ENCODE peak calls at places on chromosomes 7 and 10, in four cellular contexts. Z is fibroblast of mammary gland, U is sigmoid colon, V is heart right ventricle. T is an unnamed sample.

GRCh38 chr7:80017101-80017500 is 117.5 kb upstream of the GNAI1 start:
- DNase-seq in Z (no peak), U (no peak), V (no peak), T (peak)

GRCh38 chr7:28329616-28330373 is 82.5 kb upstream of the CREB5 start:
- DNase-seq in Z (peak), U (no peak), V (no peak), T (no peak)

GRCh38 chr10:36171546-36171945 is 529.5 kb upstream of the FZD8 start:
- DNase-seq in Z (no peak), U (no peak), V (no peak), T (peak)

GRCh38 chr10:52979295-52980025 is 206.9 kb upstream of the MBL2 start:
- DNase-seq in Z (no peak), U (no peak), V (no peak), T (no peak)

GRCh38 chr7:14196555-14196954 is 207.1 kb upstream of the ETV1 start:
- DNase-seq in Z (peak), U (no peak), V (no peak), T (peak)

GRCh38 chr10:130218936-130219335 is 82.7 kb downstream of the GLRX3 start:
- DNase-seq in Z (no peak), U (peak), V (no peak), T (no peak)

GRCh38 chr7:47661051-47661714 is 79.3 kb upstream of the TNS3 start:
- DNase-seq in Z (no peak), U (no peak), V (no peak), T (no peak)

GRCh38 chr7:83427929-83428328 is 221.0 kb downstream of the SEMA3E start:
- DNase-seq in Z (no peak), U (no peak), V (no peak), T (no peak)

GRCh38 chr7:22667562-22668239 is 59.3 kb upstream of the IL6 start:
- DNase-seq in Z (peak), U (no peak), V (no peak), T (peak)

GRCh38 chr10:125419831-125420230 is 259.5 kb upstream of the CTBP2 start:
- DNase-seq in Z (no peak), U (no peak), V (no peak), T (no peak)

GRCh38 chr7:151839511-151839921 is 37.4 kb downstream of the PRKAG2 start:
- DNase-seq in Z (no peak), U (no peak), V (no peak), T (no peak)

GRCh38 chr10:7409045-7409731 is 1.6 kb downstream of the SFMBT2 start:
- DNase-seq in Z (peak), U (no peak), V (peak), T (peak)

GRCh38 chr10:47458466-47459154 is 25.3 kb downstream of the ANXA8 start:
- DNase-seq in Z (peak), U (no peak), V (no peak), T (peak)

GRCh38 chr7:131948434-131949053 is 392.1 kb upstream of the PODXL start:
- DNase-seq in Z (peak), U (no peak), V (no peak), T (peak)

GRCh38 chr10:7085913-7086589 is 324.8 kb downstream of the SFMBT2 start:
- DNase-seq in Z (peak), U (no peak), V (peak), T (peak)

GRCh38 chr7:138460176-138460648 is at the start of gene TRIM24:
- DNase-seq in Z (no peak), U (peak), V (peak), T (no peak)

GRCh38 chr10:104123397-104123796 is 1.4 kb downstream of the SFR1 start:
- DNase-seq in Z (peak), U (no peak), V (no peak), T (no peak)

GRCh38 chr10:131238669-131239280 is 72.7 kb downstream of the TCERG1L start:
- DNase-seq in Z (no peak), U (no peak), V (no peak), T (no peak)

GRCh38 chr7:19442016-19442785 is 266.6 kb downstream of the POLR1F start:
- DNase-seq in Z (peak), U (no peak), V (no peak), T (peak)

GRCh38 chr10:101028446-101029244 is 2.3 kb downstream of the PDZD7 start:
- DNase-seq in Z (no peak), U (peak), V (no peak), T (no peak)

GRCh38 chr10:71383972-71384687 is 12.6 kb upstream of the CDH23 start:
- DNase-seq in Z (peak), U (peak), V (peak), T (peak)

GRCh38 chr7:129630341-129630740 is 18.8 kb downstream of the NRF1 start:
- DNase-seq in Z (no peak), U (no peak), V (no peak), T (no peak)

GRCh38 chr7:129636641-129637040 is 25.1 kb downstream of the NRF1 start:
- DNase-seq in Z (no peak), U (no peak), V (no peak), T (no peak)

GRCh38 chr7:129640400-129640799 is 28.9 kb downstream of the NRF1 start:
- DNase-seq in Z (no peak), U (no peak), V (no peak), T (no peak)

GRCh38 chr7:129635300-129636029 is 23.9 kb downstream of the NRF1 start:
- DNase-seq in Z (peak), U (peak), V (peak), T (peak)

DNA sequence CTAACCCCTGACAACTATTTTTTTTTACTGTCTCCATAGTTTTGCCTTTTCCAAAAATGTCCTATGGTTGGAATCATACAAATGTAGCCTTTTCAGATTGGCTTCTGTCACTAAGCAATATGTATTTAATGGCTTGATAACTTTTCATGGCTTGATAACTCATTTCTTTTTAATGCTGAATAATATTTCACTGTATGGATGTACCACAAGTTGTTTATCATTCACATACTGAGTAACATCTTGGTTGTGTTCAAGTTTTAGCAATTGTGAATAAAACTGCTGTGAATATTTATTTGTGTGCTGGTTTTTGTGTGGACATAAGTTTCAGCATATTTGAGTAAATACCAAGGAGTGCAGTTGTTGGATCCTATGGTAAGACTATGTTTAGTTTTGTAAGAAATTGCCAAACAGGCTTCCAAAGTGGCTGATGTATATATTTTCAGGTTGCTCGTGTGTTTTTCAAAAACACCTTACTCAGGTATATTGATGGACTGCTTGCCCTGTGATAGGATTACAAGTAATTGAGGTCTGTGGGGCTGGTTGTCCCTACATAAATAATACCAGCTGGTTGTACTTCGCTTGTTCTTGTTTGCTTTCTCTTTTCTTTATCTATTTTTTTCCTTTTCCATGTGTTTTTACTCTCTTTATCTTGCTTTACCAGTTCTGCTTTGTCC is 23.0 kb downstream of the NRF1 start:
- DNase-seq in Z (no peak), U (no peak), V (no peak), T (no peak)
- TF ChIP-seq CTCF in Z (no peak), U (no peak), V (no peak), T (no peak)

GRCh38 chr7:159032753-159033472 is 111.8 kb downstream of the VIPR2 start:
- DNase-seq in Z (no peak), U (peak), V (no peak), T (no peak)

GRCh38 chr7:159032310-159032709 is 112.4 kb downstream of the VIPR2 start:
- DNase-seq in Z (no peak), U (peak), V (no peak), T (no peak)

GRCh38 chr7:159030490-159031134 is 114.1 kb downstream of the VIPR2 start:
- DNase-seq in Z (peak), U (peak), V (peak), T (no peak)

GRCh38 chr7:159031750-159032149 is 112.9 kb downstream of the VIPR2 start:
- DNase-seq in Z (no peak), U (no peak), V (no peak), T (no peak)

DNA sequence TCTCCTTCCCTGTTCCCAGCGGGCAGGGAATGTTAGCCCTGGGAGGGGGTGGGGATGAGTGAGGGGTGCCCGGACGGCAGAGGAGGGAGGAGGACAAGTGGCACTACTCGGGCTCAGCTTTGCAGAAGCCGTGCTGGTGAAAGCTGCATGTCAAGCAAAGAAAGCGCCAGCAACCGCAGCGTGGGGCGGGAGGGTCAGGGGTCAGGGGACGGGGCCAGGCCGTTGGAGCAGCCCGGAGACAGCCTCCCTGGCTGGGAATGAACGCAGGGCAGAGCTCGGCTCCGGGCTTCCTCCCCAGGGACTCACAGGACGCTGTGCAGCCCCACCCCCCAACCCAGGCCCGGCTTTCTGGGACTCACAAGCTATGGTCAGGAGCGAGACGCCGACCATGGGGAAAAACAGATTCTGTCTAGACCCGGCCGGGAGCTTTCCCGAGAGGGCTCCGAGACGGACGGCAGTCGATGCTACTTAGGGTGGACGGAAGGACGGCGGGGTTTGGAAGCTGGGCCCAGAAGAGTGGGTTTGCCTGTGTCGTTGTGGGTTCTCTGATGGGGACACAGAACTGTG is 113.4 kb downstream of the VIPR2 start:
- DNase-seq in Z (no peak), U (peak), V (peak), T (no peak)
- H3K4me3 ChIP-seq in Z (no peak), U (peak), V (peak), T (no peak)

DNA sequence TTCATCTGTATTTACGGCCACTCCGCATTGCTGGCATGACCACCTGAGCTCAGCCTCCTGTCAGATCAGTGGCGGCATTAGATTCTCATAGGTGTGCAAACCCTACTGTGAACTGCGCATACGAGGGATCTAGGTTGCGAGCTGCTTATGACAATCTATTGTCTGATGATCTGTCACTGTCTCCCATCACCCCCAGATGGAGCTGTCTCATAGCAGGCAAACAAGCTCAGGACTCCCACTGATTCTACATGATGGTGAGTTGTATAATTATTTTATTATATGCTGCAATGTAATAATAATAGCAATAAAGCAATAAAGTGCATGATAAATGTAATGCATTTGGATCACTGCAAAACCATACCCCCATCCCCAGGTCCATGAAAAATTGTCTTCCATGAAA is 1172.9 kb upstream of the AUTS2 start:
- DNase-seq in Z (no peak), U (no peak), V (no peak), T (no peak)
- TF ChIP-seq CTCF in Z (no peak), U (no peak), V (peak), T (no peak)

GRCh38 chr7:25493811-25494366 is 265.6 kb upstream of the NPVF start:
- DNase-seq in Z (no peak), U (no peak), V (no peak), T (no peak)

GRCh38 chr7:25495342-25495855 is 267.1 kb upstream of the NPVF start:
- DNase-seq in Z (no peak), U (no peak), V (peak), T (no peak)

GRCh38 chr7:25495905-25496304 is 267.6 kb upstream of the NPVF start:
- DNase-seq in Z (peak), U (no peak), V (no peak), T (no peak)

GRCh38 chr7:25496394-25497103 is 268.3 kb upstream of the NPVF start:
- DNase-seq in Z (peak), U (no peak), V (peak), T (no peak)
- H3K4me3 ChIP-seq in Z (no peak), U (no peak), V (no peak), T (no peak)

GRCh38 chr10:80202934-80203834 is 2.2 kb downstream of the ANXA11 start:
- DNase-seq in Z (peak), U (peak), V (peak), T (peak)
- TF ChIP-seq CTCF in Z (peak), U (no peak), V (peak), T (peak)

DNA sequence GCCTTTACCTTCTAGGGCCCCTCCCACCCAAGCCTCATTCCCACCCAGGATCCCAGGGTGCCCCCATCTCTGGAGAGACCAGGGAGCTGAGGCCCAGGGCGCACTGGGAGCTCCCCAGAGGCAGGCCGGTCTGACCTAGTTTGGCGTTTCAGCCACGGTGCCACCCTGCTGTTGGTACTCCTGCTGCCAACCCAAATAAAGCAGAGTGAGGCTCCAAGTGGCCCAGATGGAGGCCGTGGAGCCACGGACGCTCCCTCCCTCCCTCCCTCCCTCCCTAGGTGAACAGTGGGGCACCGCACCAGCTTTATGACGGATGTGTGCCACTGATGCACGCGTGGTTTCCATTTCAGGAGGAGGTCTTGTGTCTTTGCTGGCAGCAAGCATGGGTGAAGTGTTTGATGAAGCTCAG is 1.8 kb downstream of the INPP5A start:
- DNase-seq in Z (no peak), U (peak), V (peak), T (no peak)
- H3K4me3 ChIP-seq in Z (no peak), U (peak), V (peak), T (peak)

DNA sequence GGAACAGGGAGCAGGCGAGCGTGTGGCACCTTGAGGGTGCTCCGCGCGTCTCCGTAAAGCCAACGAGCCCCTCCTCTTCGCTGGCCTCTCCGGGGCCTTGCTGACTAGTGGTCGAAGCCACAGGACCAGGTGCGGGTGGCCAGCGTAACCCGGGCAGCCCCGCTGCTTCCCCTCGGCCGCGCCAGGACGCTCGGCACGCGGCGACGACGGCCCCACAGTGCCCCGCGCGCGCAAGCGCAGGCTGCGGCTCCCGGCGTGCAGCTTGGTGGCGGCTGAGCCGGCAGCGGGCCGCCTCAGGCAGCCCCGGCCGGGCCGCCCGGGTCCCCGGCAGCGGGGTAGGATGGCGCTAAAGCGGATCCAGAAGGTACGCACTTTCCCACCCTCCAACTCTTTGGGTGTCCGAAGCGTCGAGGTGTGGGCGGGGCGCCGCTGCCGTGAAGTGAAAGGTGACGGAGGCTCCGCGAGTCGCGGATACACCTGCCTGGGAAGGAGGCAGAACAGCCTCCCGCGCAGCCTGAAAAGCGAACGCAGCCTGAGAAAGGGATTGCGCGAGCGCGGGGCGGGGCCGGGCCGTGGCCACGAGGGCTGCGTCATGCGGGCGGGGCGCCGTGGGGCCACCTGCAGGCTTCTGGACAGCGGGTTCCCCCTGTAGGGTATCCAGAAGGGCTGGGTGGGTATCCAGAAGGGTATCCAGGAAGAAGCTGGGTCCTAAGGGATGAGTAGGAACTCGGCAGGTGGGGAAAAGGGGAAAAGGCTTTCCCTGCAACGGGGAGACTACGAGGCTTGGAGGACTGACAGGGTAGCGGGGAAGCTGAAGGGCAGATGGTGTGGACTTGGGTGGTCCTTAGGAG is at the start of gene UBE2D4:
- DNase-seq in Z (peak), U (peak), V (peak), T (peak)
- TF ChIP-seq CTCF in Z (no peak), U (no peak), V (no peak), T (peak)

GRCh38 chr10:78296794-78297193 is 263.1 kb downstream of the RPS24 start:
- DNase-seq in Z (no peak), U (no peak), V (no peak), T (no peak)
- H3K4me3 ChIP-seq in Z (no peak), U (no peak), V (no peak), T (no peak)

GRCh38 chr10:23516530-23516929 is 77.7 kb downstream of the OTUD1 start:
- DNase-seq in Z (peak), U (no peak), V (no peak), T (peak)
- TF ChIP-seq CTCF in Z (peak), U (no peak), V (peak), T (peak)

T was measured in foreskin fibroblast.